ENCODE peak calls at places on chromosomes 16 and 17, in six cellular contexts. Q, O, E, Y, H and T are unnamed samples.

GRCh38 chr16:75246504-75247205 is 4.8 kb downstream of the BCAR1 start:
- DNase-seq in Q (peak; percentile 58), O (peak; percentile 55), E (no peak), Y (no peak), H (peak; percentile 91), T (no peak)

GRCh38 chr16:10647721-10648296 is 46.9 kb downstream of the TEKT5 start:
- DNase-seq in Q (no peak), O (no peak), E (no peak), Y (no peak), H (no peak), T (no peak)

GRCh38 chr17:33266116-33266515 is 27.0 kb downstream of the ASIC2 start:
- DNase-seq in Q (no peak), O (no peak), E (no peak), Y (no peak), H (no peak), T (no peak)

GRCh38 chr16:13519871-13520270 is 400.1 kb upstream of the ERCC4 start:
- DNase-seq in Q (no peak), O (no peak), E (no peak), Y (no peak), H (no peak), T (no peak)

GRCh38 chr16:56451753-56452689 is 667 bp downstream of the OGFOD1 start:
- DNase-seq in Q (peak; percentile 40), O (peak; percentile 60), E (peak; percentile 69), Y (no peak), H (peak; percentile 32), T (no peak)

GRCh38 chr17:78383725-78384471 is 5.4 kb downstream of the PGS1 start:
- DNase-seq in Q (peak; percentile 98), O (peak; percentile 99), E (peak; percentile 95), Y (no peak), H (peak; percentile 98), T (no peak)

GRCh38 chr16:9094008-9094846 is 2.8 kb downstream of the HAPSTR1 start:
- DNase-seq in Q (no peak), O (no peak), E (no peak), Y (no peak), H (no peak), T (no peak)

GRCh38 chr17:64183815-64184397 is 54.0 kb upstream of the ERN1 start:
- DNase-seq in Q (peak; percentile 84), O (peak; percentile 77), E (no peak), Y (no peak), H (no peak), T (no peak)

GRCh38 chr16:27154573-27155521 is 48.5 kb upstream of the KDM8 start:
- DNase-seq in Q (peak; percentile 25), O (peak; percentile 49), E (peak; percentile 68), Y (peak; percentile 58), H (peak; percentile 48), T (peak; percentile 54)

GRCh38 chr17:64250211-64250835 is 12.7 kb downstream of the TEX2 start:
- DNase-seq in Q (no peak), O (no peak), E (no peak), Y (no peak), H (no peak), T (no peak)

GRCh38 chr17:2542456-2542855 is 30.8 kb upstream of the METTL16 start:
- DNase-seq in Q (no peak), O (no peak), E (no peak), Y (no peak), H (no peak), T (no peak)

GRCh38 chr17:3683054-3683511 is 12.9 kb downstream of the P2RX5 start:
- DNase-seq in Q (peak; percentile 47), O (peak; percentile 42), E (peak; percentile 67), Y (peak; percentile 46), H (peak; percentile 39), T (peak; percentile 53)

GRCh38 chr17:77371117-77371887 is 230.5 kb downstream of the SEC14L1 start:
- DNase-seq in Q (no peak), O (no peak), E (no peak), Y (no peak), H (peak; percentile 52), T (no peak)

GRCh38 chr16:17328971-17329370 is 141.8 kb downstream of the XYLT1 start:
- DNase-seq in Q (no peak), O (no peak), E (no peak), Y (no peak), H (peak; percentile 11), T (no peak)

GRCh38 chr17:32516940-32517711 is 30.3 kb downstream of the CDK5R1 start:
- DNase-seq in Q (no peak), O (no peak), E (no peak), Y (no peak), H (no peak), T (no peak)

GRCh38 chr16:12896562-12896961 is 4.8 kb upstream of the SHISA9 start:
- DNase-seq in Q (peak; percentile 10), O (peak; percentile 22), E (no peak), Y (no peak), H (no peak), T (no peak)

GRCh38 chr17:3896108-3897099 is 3.6 kb upstream of the CAMKK1 start:
- DNase-seq in Q (no peak), O (no peak), E (no peak), Y (no peak), H (no peak), T (no peak)

GRCh38 chr16:3283525-3284447 is 495 bp downstream of the ZNF263 start:
- DNase-seq in Q (no peak), O (peak; percentile 9), E (no peak), Y (no peak), H (no peak), T (no peak)

GRCh38 chr17:37849617-37849972 is 74.6 kb upstream of the TBC1D3K start:
- DNase-seq in Q (no peak), O (no peak), E (no peak), Y (no peak), H (no peak), T (no peak)

GRCh38 chr16:53829186-53829747 is 125.3 kb downstream of the FTO start:
- DNase-seq in Q (peak; percentile 61), O (peak; percentile 42), E (no peak), Y (no peak), H (peak; percentile 25), T (no peak)

GRCh38 chr17:73208139-73208827 is 15.4 kb downstream of the COG1 start:
- DNase-seq in Q (no peak), O (no peak), E (no peak), Y (no peak), H (no peak), T (no peak)

GRCh38 chr17:65430209-65430833 is 131.1 kb downstream of the AXIN2 start:
- DNase-seq in Q (no peak), O (no peak), E (no peak), Y (no peak), H (no peak), T (no peak)

GRCh38 chr16:80718480-80719220 is 85.7 kb downstream of the CDYL2 start:
- DNase-seq in Q (no peak), O (peak; percentile 81), E (peak; percentile 12), Y (no peak), H (peak; percentile 33), T (no peak)

GRCh38 chr16:29908719-29909220 is 8.5 kb downstream of the ASPHD1 start:
- DNase-seq in Q (no peak), O (no peak), E (no peak), Y (no peak), H (no peak), T (no peak)

GRCh38 chr17:79542718-79543117 is 68.1 kb downstream of the RBFOX3 start:
- DNase-seq in Q (no peak), O (no peak), E (no peak), Y (no peak), H (no peak), T (no peak)

GRCh38 chr16:85686912-85687591 is 1.7 kb downstream of the GINS2 start:
- DNase-seq in Q (no peak), O (no peak), E (no peak), Y (peak; percentile 17), H (no peak), T (no peak)

GRCh38 chr16:84464116-84464515 is 40.3 kb downstream of the MEAK7 start:
- DNase-seq in Q (no peak), O (no peak), E (no peak), Y (no peak), H (no peak), T (no peak)

GRCh38 chr17:67460097-67460496 is 83.0 kb downstream of the PITPNC1 start:
- DNase-seq in Q (no peak), O (no peak), E (no peak), Y (no peak), H (no peak), T (no peak)

GRCh38 chr16:17369441-17369951 is 101.3 kb downstream of the XYLT1 start:
- DNase-seq in Q (no peak), O (no peak), E (no peak), Y (peak; percentile 68), H (peak; percentile 18), T (peak; percentile 75)

GRCh38 chr17:45261577-45262515 is at the start of gene SPATA32:
- DNase-seq in Q (no peak), O (no peak), E (no peak), Y (peak; percentile 49), H (peak; percentile 43), T (peak; percentile 62)

GRCh38 chr17:65278050-65278819 is 141.1 kb downstream of the RGS9 start:
- DNase-seq in Q (peak; percentile 76), O (peak; percentile 71), E (peak; percentile 56), Y (peak; percentile 11), H (peak; percentile 73), T (no peak)

GRCh38 chr16:68361485-68361884 is 50.7 kb downstream of the PRMT7 start:
- DNase-seq in Q (no peak), O (no peak), E (no peak), Y (no peak), H (peak; percentile 18), T (no peak)

GRCh38 chr16:47946077-47946476 is 209.7 kb downstream of the ABCC12 start:
- DNase-seq in Q (no peak), O (peak; percentile 2), E (no peak), Y (no peak), H (no peak), T (no peak)

GRCh38 chr16:68444058-68444657 is 4.2 kb downstream of the SMPD3 start:
- DNase-seq in Q (peak; percentile 29), O (peak; percentile 33), E (peak; percentile 49), Y (no peak), H (peak; percentile 59), T (peak; percentile 11)

GRCh38 chr16:47110939-47111338 is 32.8 kb downstream of the NETO2 start:
- DNase-seq in Q (no peak), O (peak; percentile 4), E (no peak), Y (no peak), H (no peak), T (no peak)

GRCh38 chr17:36742267-36743000 is 141.1 kb downstream of the MRM1 start:
- DNase-seq in Q (no peak), O (no peak), E (no peak), Y (no peak), H (no peak), T (no peak)

GRCh38 chr17:66704858-66705257 is 130.1 kb upstream of the CACNG5 start:
- DNase-seq in Q (no peak), O (no peak), E (no peak), Y (no peak), H (no peak), T (no peak)

GRCh38 chr16:48526058-48526957 is 83.7 kb downstream of the N4BP1 start:
- DNase-seq in Q (no peak), O (peak; percentile 21), E (peak; percentile 82), Y (no peak), H (no peak), T (no peak)

GRCh38 chr16:87117936-87118335 is 199.3 kb downstream of the C16orf95 start:
- DNase-seq in Q (no peak), O (no peak), E (no peak), Y (no peak), H (no peak), T (no peak)

GRCh38 chr16:88512728-88513674 is 57.2 kb upstream of the ZC3H18 start:
- DNase-seq in Q (no peak), O (no peak), E (no peak), Y (no peak), H (peak; percentile 22), T (no peak)